ENCODE peak calls at places on chromosomes 3 and 15, in seven cellular contexts. T, X, H, P, W, R and C are unnamed samples.

GRCh38 chr3:186839874-186840641 is 2.5 kb upstream of the ADIPOQ start:
- DNase-seq in P (peak), H (no peak), W (no peak), R (no peak), X (no peak), T (peak), C (no peak)

GRCh38 chr15:82186748-82187415 is 75.7 kb downstream of the EFL1 start:
- DNase-seq in R (no peak), T (no peak), H (no peak), P (no peak), X (no peak), W (no peak), C (no peak)

GRCh38 chr3:153285982-153286381 is 124.0 kb downstream of the RAP2B start:
- DNase-seq in W (no peak), R (no peak), X (no peak), P (peak), T (no peak), H (no peak), C (no peak)

GRCh38 chr3:176767385-176767784 is 429.9 kb downstream of the TBL1XR1 start:
- DNase-seq in X (no peak), T (peak), H (no peak), R (no peak), P (no peak), W (no peak), C (no peak)

GRCh38 chr3:128076465-128076782 is 24.2 kb downstream of the SEC61A1 start:
- DNase-seq in T (no peak), H (no peak), W (no peak), R (no peak), P (no peak), X (no peak), C (no peak)

GRCh38 chr3:88075061-88075460 is 16.0 kb downstream of the ZNF654 start:
- DNase-seq in H (no peak), P (no peak), T (no peak), R (no peak), X (no peak), W (no peak), C (no peak)

GRCh38 chr3:158909870-158910269 is 108.0 kb downstream of the MFSD1 start:
- DNase-seq in T (peak), X (no peak), P (no peak), H (no peak), R (no peak), W (no peak), C (no peak)

GRCh38 chr3:185824051-185824466 is 783 bp downstream of the IGF2BP2 start:
- DNase-seq in R (no peak), T (no peak), W (no peak), X (no peak), P (peak), H (no peak), C (peak)

GRCh38 chr3:12370758-12371157 is 81.9 kb downstream of the PPARG start:
- DNase-seq in X (no peak), P (peak), R (no peak), H (no peak), W (no peak), T (no peak), C (no peak)

GRCh38 chr3:128434524-128434923 is 32.2 kb downstream of the DNAJB8 start:
- DNase-seq in T (no peak), H (no peak), W (no peak), X (no peak), R (no peak), P (no peak), C (no peak)

GRCh38 chr3:195258449-195259145 is 12.4 kb downstream of the XXYLT1 start:
- DNase-seq in R (no peak), H (peak), P (peak), W (no peak), X (no peak), T (no peak), C (no peak)

GRCh38 chr3:172517859-172518466 is 5.3 kb downstream of the TNFSF10 start:
- DNase-seq in X (no peak), W (no peak), H (no peak), P (no peak), R (no peak), T (no peak), C (no peak)

GRCh38 chr15:87579537-87579936 is 677.0 kb downstream of the NTRK3 start:
- DNase-seq in R (no peak), W (no peak), P (no peak), X (no peak), H (no peak), T (no peak), C (no peak)

GRCh38 chr15:29113336-29114276 is 156.0 kb downstream of the NSMCE3 start:
- DNase-seq in R (no peak), W (no peak), H (no peak), X (no peak), T (no peak), P (no peak), C (no peak)